ENCODE peak calls at places on chromosomes 3 and 15, in five cellular contexts. G is HepG2, M is K562, Q is H1, K is GM12878. S is an unnamed sample.

GRCh38 chr15:67183443-67184169 is 70.9 kb downstream of the AAGAB start:
- DNase-seq in M (no peak), G (peak; percentile 84), K (no peak), Q (no peak), S (no peak)

GRCh38 chr3:119769394-119770149 is 12.3 kb upstream of the NR1I2 start:
- DNase-seq in K (no peak), M (no peak), Q (no peak), G (no peak), S (no peak)

GRCh38 chr3:15797600-15798303 is at the start of gene ANKRD28:
- DNase-seq in M (peak; percentile 59), G (peak; percentile 58), Q (no peak), K (no peak), S (peak; percentile 86)

GRCh38 chr15:58258501-58259274 is 120.5 kb downstream of the AQP9 start:
- DNase-seq in M (no peak), K (no peak), G (no peak), Q (no peak), S (no peak)

GRCh38 chr3:152737021-152737908 is 97.7 kb upstream of the P2RY1 start:
- DNase-seq in G (no peak), M (no peak), K (peak; percentile 96), Q (no peak), S (peak; percentile 16)

GRCh38 chr3:41144631-41145030 is 54.7 kb upstream of the CTNNB1 start:
- DNase-seq in M (no peak), Q (no peak), K (no peak), G (no peak), S (no peak)

GRCh38 chr15:62392411-62392810 is 227.3 kb upstream of the C2CD4B start:
- DNase-seq in Q (no peak), K (no peak), G (peak; percentile 75), M (no peak), S (no peak)

GRCh38 chr3:126540342-126540849 is 16.4 kb downstream of the CHST13 start:
- DNase-seq in Q (no peak), K (no peak), G (no peak), M (no peak), S (peak; percentile 76)

GRCh38 chr3:127565711-127566110 is 24.8 kb downstream of the TPRA1 start:
- DNase-seq in M (peak; percentile 40), G (no peak), Q (no peak), K (no peak), S (no peak)

GRCh38 chr3:147361671-147362420 is 44.5 kb downstream of the ZIC4 start:
- DNase-seq in G (peak; percentile 23), M (peak; percentile 58), Q (no peak), K (no peak), S (peak; percentile 34)

GRCh38 chr3:21826416-21826815 is 75.4 kb upstream of the ZNF385D start:
- DNase-seq in K (no peak), M (no peak), G (no peak), Q (no peak), S (no peak)

GRCh38 chr3:178200316-178200715 is 335.9 kb upstream of the KCNMB2 start:
- DNase-seq in G (no peak), M (no peak), Q (no peak), K (no peak), S (no peak)

GRCh38 chr3:112043621-112044201 is 9.2 kb downstream of the TMPRSS7 start:
- DNase-seq in G (peak; percentile 62), Q (peak; percentile 5), M (peak; percentile 59), K (peak; percentile 8), S (peak; percentile 75)

GRCh38 chr15:48851956-48852355 is 26.0 kb upstream of the EID1 start:
- DNase-seq in M (peak; percentile 44), Q (no peak), K (no peak), G (no peak), S (no peak)

GRCh38 chr15:48858401-48858800 is 19.5 kb upstream of the EID1 start:
- DNase-seq in G (no peak), Q (no peak), M (peak; percentile 68), K (no peak), S (no peak)

GRCh38 chr15:48859426-48859825 is 18.5 kb upstream of the EID1 start:
- DNase-seq in Q (no peak), M (no peak), G (no peak), K (no peak), S (no peak)

GRCh38 chr15:48856947-48857346 is 21.0 kb upstream of the EID1 start:
- DNase-seq in G (no peak), Q (no peak), K (no peak), M (no peak), S (no peak)

DNA sequence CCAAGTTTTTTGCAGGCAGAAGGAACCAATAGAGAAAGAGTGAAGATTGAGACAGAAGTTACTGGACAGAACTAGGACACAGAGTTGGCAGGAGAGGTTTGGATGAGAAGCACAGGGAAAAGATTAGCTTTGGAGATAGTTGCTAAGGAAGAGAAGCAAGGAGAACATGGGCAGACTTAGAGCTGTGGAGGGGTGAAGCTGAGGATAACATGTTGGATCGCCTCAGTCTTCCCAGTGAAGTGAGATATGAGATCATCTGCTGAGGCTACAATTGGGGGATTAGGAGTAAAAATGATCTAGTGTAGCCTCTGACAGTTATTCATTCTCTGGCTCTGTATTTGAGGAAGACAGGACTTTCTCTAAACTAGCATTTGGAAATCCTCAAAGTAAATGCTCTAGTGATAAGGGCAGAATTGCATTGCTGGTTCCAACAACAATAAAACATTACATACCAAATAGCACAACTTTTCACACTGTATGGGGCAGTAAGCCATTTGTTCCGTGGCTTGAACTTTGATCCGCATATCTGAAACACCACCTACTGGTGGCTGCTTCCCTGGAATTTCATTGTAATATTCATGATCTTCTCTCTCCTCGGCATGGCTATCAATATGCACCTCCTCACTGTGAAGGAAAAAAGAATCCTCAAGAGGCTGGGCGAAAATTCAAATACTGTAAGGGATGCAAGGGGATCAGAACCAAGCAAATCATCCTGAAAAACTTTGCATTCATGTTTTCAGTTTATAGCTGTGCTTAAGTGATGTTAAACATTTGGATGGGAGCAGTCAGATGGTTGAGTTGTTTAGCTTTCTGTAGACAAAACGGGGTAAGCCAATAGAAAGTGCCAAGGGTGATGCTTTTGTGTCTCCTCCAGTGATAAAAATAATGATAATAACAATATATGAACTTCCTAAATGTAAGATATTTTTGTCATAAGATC is 22.2 kb upstream of the EID1 start:
- DNase-seq in Q (no peak), M (peak; percentile 40), K (no peak), G (peak; percentile 33), S (peak; percentile 19)
- TF ChIP-seq JUND in Q (no peak), M (no peak), K (no peak), G (no peak), S (no peak)

DNA sequence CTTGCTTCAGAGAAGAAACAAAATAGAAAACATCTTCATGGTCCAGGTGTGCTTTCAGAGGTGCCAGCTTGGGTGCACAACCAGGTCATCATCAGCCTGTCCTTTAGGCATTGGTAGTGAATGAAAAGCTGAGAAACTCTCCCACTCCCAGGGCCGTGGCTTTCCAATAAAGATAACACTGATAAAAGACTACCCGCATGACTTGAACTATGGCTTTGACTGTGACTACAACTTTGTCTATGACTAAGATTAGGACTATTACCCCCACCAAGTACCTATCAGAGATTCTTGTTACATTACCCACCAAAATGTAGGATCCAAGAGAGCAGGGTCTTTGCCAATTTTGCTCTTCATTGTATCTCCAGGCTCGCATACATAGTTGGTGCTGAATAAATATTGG is 115.2 kb downstream of the EDEM1 start:
- DNase-seq in K (no peak), G (no peak), Q (no peak), M (no peak), S (no peak)
- TF ChIP-seq EZH2 in K (no peak), G (no peak), Q (no peak), M (no peak), S (no peak)

DNA sequence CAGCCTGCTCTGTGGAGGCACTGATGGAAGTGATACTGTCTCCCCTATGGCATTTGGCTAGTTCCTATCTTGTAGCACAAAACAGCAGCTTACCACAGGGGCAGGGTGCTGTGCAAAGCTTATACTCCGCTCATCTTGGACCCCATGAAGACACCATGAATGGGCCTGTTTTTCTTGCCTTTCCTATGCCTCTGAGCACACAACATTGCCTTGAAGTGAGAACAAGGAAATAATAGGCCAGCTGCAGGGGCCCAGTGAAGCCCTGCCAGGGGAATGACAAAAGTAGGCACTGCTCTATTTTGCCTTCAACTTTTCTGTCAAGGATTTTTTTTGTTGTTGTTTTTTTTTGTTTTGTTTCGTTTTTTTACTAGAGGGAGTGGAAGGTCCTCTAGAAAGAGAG is 110.3 kb downstream of the PDE8A start:
- DNase-seq in M (no peak), Q (no peak), G (no peak), K (no peak), S (no peak)
- TF ChIP-seq JUND in M (no peak), Q (no peak), G (no peak), K (no peak), S (no peak)

GRCh38 chr3:184377882-184378445 is at the start of gene THPO:
- DNase-seq in K (no peak), G (peak; percentile 90), M (peak; percentile 83), Q (no peak), S (no peak)

GRCh38 chr3:184379375-184380209 is at the start of gene CHRD:
- DNase-seq in G (no peak), Q (no peak), K (no peak), M (no peak), S (no peak)

GRCh38 chr3:184380210-184380626 is 364 bp downstream of the CHRD start:
- DNase-seq in K (no peak), G (peak; percentile 21), M (peak; percentile 79), Q (no peak), S (no peak)

GRCh38 chr3:184377374-184377773 is 633 bp downstream of the THPO start:
- DNase-seq in Q (no peak), M (no peak), G (peak; percentile 23), K (no peak), S (no peak)

DNA sequence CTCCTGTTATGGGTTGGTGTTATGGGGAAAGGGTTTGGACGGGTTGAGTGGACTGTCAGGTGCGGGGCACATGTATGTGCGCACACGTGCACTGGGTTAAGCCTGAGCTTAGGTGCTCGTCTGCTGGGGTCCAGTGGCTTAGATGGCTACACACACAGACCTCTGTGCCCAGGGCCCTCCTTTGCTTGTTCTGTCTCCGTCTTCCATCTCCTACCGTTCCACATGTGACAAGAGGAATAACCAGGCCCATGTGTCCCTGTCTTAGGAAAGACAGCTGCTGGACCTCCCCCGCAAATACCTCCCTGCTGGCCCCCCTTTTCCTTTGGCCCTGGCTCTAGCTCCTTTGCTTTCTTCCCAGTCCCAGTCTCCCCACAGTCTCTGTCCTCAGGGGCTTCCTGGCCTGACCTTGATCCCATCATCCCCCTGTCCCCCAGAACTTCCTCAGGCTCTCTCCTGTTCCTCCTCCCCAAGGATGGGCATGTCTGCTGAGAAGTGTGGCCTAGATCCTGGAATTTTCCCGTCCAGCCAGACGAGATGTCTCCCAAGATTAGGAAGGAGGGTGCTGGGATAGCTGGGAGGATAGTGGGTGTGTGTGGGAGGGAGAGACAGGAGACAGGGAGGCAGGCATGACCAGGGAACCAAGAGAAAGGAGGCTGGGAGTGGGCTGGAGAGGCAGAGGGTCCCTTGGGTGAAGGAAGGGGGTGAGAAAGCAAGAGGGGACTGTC is 805 bp upstream of the THPO start:
- DNase-seq in G (no peak), Q (no peak), K (no peak), M (no peak), S (no peak)
- TF ChIP-seq EZH2 in G (no peak), Q (peak; percentile 39), K (no peak), M (no peak), S (no peak)

S was measured in HCT116.